ENCODE peak calls at places on chromosomes 16 and 17, in seven cellular contexts. Y is IMR-90, R is H1, J is GM12878, G is K562, B is HepG2, W is HCT116. S is an unnamed sample.

GRCh38 chr17:21294321-21295035 is 10.0 kb downstream of the MAP2K3 start:
- DNase-seq in J (no peak), R (no peak), G (no peak), B (no peak), Y (no peak), W (no peak), S (no peak)

GRCh38 chr16:14172200-14172805 is 101.2 kb downstream of the MRTFB start:
- DNase-seq in J (no peak), R (no peak), Y (peak; percentile 84), W (no peak), B (peak; percentile 48), G (no peak), S (no peak)

GRCh38 chr17:76497979-76498885 is 3.0 kb downstream of the RHBDF2 start:
- DNase-seq in B (peak; percentile 55), J (no peak), Y (peak; percentile 93), R (no peak), W (no peak), G (no peak), S (peak; percentile 75)

GRCh38 chr17:75504347-75505151 is 10.8 kb downstream of the CASKIN2 start:
- DNase-seq in J (no peak), B (peak; percentile 51), W (no peak), G (peak; percentile 73), R (no peak), Y (no peak), S (peak; percentile 61)

GRCh38 chr16:3983081-3983520 is 102.6 kb upstream of the CREBBP start:
- DNase-seq in W (peak; percentile 60), B (peak; percentile 25), G (peak; percentile 78), Y (peak; percentile 69), J (no peak), R (peak; percentile 73), S (peak; percentile 81)

GRCh38 chr17:27529230-27529796 is 73.1 kb downstream of the KSR1 start:
- DNase-seq in G (peak; percentile 37), R (no peak), Y (peak; percentile 76), W (no peak), B (no peak), J (no peak), S (peak; percentile 83)

GRCh38 chr16:86768231-86768791 is 190.0 kb downstream of the FOXL1 start:
- DNase-seq in B (no peak), G (no peak), Y (no peak), R (no peak), J (no peak), W (no peak), S (no peak)

GRCh38 chr16:57623251-57624043 is 5.0 kb upstream of the ADGRG1 start:
- DNase-seq in Y (peak; percentile 52), G (peak; percentile 79), J (no peak), W (peak; percentile 55), B (peak; percentile 91), R (no peak), S (peak; percentile 47)

GRCh38 chr16:75244844-75245758 is 6.3 kb downstream of the BCAR1 start:
- DNase-seq in Y (peak; percentile 98), R (peak; percentile 70), J (no peak), B (peak; percentile 99), G (no peak), W (no peak), S (peak; percentile 67)

GRCh38 chr17:28912281-28912937 is 9.5 kb upstream of the DHRS13 start:
- DNase-seq in G (peak; percentile 96), R (no peak), Y (no peak), B (no peak), W (no peak), J (no peak), S (no peak)

GRCh38 chr17:83125515-83126274 is 46.3 kb downstream of the METRNL start:
- DNase-seq in J (no peak), R (no peak), Y (no peak), B (no peak), G (no peak), W (no peak), S (no peak)

DNA sequence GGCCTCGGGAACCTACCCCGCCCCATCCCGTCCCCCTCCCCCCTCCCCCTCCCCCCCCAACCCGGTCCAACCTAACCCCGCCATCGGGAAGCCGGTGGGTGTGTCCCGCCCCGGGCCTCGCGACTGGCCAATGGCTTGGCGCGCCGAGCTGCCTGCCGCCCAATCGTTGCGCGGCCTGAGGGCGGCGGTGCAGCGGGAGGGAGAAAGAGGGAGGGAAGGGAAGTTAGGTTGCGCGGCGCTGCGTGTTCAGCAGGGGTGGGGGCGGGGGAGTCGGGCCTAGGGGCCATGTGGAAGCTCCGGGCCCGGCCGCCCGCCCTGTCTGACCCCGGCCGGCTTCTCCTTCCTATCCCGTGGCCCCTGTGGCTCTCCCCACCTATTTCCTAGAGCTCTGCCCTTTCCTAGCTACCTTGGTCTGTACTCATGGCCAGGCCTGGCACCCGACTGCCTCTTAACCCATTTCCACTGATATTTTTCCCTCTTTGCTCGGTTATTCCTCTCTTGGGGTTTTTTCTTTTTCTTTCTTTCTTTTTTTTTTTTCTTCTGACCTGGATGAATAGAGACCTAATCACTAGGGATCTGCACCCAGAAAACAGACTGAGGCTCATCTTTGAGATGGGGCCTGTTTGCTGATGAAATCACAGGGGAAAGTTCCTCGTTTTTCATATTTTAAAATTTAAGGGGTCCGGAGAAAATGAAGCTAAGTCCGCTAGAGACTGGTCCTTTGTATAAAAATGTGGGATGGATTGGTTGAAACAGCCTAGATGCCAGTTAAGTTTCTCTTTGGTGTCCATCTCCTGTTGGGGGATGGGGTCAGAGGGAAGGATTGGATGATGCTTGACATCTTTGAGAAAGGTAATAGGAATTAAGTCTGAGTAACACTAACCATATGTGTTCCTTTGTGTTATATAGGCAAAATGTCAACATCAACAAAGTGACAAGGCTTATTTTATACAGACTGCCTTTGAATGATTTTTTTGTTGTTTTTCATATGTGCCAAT is 1.1 kb downstream of the KPNB1 start:
- DNase-seq in B (peak; percentile 96), G (peak; percentile 90), R (peak; percentile 87), J (peak; percentile 78), Y (peak; percentile 94), W (peak; percentile 96), S (peak; percentile 99)
- TF ChIP-seq CEBPB in B (no peak), G (no peak), R (no peak), J (no peak), Y (no peak), W (no peak), S (no peak)

DNA sequence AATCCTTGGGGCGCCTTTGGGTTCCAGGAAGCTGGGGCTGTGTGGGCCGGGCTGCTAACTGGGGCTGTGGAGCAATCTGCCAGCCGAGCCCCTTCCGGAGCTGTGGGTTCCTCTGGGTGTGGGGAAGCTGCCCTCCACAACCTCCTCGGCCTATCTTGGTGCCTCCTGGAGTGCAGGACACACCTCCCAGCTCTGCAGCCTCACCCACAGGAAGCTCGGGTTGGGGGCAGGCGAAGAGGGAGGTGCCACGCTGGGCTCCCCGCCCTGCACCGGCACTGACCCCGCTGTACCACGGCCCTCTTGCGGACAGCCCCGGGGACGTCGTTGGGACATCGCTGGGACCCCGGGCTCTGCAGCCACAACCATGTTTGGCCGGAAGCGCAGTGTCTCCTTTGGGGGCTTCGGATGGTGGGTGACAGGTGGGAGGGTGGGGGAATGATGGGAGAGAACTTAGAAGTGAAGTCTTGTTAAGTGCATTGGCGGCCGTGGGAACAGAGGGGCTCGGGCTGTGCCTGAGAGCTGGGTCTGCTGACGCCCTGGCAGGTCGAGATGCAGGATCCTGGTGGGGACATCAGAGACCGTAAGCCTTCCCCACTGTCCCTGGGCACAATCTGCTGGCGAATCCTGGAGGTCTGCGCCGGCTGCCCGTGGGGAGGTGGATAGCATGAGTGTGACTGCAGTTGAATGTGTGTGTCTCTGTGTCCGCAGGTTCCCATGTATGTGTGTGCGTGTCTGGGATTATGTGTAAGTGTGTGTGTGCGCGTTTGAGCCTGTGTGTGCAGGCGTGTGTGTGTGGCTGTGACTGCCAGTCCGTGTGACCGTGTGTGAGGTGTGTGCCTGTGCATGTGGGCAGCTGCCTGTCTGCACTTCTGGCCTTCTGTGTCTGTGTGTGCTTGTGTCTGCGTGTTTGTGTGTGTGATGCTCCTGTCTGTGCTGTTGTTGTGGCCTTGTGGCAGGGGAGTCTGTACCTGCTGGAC is at the start of gene RAP1GAP2:
- DNase-seq in G (peak; percentile 50), Y (no peak), J (no peak), R (no peak), B (no peak), W (no peak), S (no peak)
- TF ChIP-seq CEBPB in G (no peak), Y (no peak), J (no peak), R (no peak), B (no peak), W (no peak), S (no peak)

GRCh38 chr16:51399908-51400670 is 249.0 kb upstream of the SALL1 start:
- DNase-seq in G (no peak), J (no peak), B (no peak), W (no peak), R (no peak), Y (no peak), S (no peak)

GRCh38 chr16:51402239-51402638 is 251.2 kb upstream of the SALL1 start:
- DNase-seq in Y (no peak), R (no peak), B (no peak), J (no peak), W (no peak), G (no peak), S (no peak)

GRCh38 chr16:51401673-51402072 is 250.6 kb upstream of the SALL1 start:
- DNase-seq in J (no peak), R (no peak), Y (no peak), G (no peak), B (no peak), W (no peak), S (no peak)

GRCh38 chr16:51404386-51404785 is 253.3 kb upstream of the SALL1 start:
- DNase-seq in W (no peak), J (no peak), R (no peak), B (no peak), Y (peak; percentile 10), G (no peak), S (no peak)

DNA sequence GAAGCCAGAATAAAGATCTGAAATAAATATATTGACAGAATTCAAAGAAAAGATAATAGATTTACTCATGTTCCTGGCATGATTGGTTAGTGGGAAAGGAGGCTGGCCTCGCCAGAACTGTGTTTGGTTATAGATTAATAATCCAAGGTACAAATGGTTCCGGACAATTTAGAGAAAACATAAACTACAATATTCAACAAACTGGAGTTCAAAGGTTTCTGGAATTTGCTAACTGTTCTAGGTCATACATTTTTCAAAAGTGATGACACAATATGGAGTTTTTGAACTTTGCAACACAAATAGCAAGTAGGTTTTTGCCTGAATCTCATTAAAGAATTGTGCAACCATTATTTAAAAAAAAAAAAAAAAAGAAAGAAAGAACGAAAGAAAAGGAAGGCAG is 251.7 kb upstream of the SALL1 start:
- DNase-seq in Y (no peak), B (peak; percentile 75), R (no peak), W (no peak), G (no peak), J (no peak), S (no peak)
- TF ChIP-seq CEBPB in Y (no peak), B (peak; percentile 94), R (no peak), W (no peak), G (no peak), J (no peak), S (peak; percentile 60)

DNA sequence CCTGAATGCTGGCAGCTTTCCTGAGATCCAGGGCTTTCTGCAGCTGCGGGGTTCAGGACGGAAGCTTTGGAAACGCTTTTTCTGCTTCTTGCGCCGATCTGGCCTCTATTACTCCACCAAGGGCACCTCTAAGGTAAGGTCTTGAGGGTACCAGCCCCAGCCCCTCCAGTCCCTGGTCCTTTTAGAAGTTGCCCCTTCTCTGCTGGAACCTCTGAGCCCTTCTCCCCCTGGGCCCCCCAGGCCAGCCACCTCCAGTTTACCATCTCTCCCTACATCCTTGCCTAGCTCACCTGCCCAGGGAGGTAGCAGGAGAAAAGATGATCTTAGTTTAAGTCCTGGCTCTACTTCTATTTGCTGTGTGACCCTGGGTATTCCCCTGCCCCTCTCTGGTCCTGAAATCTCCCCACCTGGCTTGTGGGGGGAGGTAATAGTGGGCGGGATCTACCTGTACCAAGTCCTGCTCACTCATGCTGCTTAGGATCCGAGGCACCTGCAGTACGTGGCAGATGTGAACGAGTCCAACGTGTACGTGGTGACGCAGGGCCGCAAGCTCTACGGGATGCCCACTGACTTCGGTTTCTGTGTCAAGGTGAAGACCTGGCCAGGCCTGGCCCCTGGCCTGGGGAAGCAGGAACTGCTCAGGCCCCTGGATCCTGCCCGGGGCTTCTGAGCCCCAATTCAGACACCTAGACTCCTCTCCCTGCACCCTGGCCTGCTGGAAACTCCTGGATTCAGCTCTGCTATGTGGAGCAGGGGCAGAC is 6.5 kb downstream of the GRB7 start:
- DNase-seq in W (no peak), B (no peak), G (no peak), R (no peak), Y (no peak), J (no peak), S (no peak)
- TF ChIP-seq CEBPB in W (no peak), B (no peak), G (no peak), R (no peak), Y (no peak), J (no peak), S (no peak)